ENCODE peak calls at places on chromosomes 2 and 18, in six cellular contexts. O, X, J, N, Z and S are unnamed samples.

GRCh38 chr2:69190743-69191425 is 177.9 kb downstream of the ANTXR1 start:
- DNase-seq in Z (no peak), J (no peak), N (no peak), X (no peak), O (no peak), S (no peak)

GRCh38 chr18:51170689-51171088 is 26.8 kb downstream of the MEX3C start:
- DNase-seq in Z (no peak), N (no peak), X (no peak), O (no peak), J (no peak), S (no peak)

GRCh38 chr2:127650785-127651380 is 4.9 kb downstream of the GPR17 start:
- DNase-seq in O (peak), J (no peak), Z (no peak), N (no peak), X (no peak), S (no peak)

GRCh38 chr18:48075707-48076093 is 145.2 kb upstream of the SMAD2 start:
- DNase-seq in J (no peak), N (no peak), X (no peak), Z (no peak), O (no peak), S (no peak)

GRCh38 chr18:79863161-79863945 is 65.6 kb downstream of the KCNG2 start:
- DNase-seq in O (peak), N (no peak), X (no peak), J (no peak), Z (no peak), S (no peak)

GRCh38 chr18:24322594-24323136 is 75.0 kb downstream of the OSBPL1A start:
- DNase-seq in O (no peak), N (no peak), X (peak), J (no peak), Z (no peak), S (peak)

GRCh38 chr2:181517685-181518301 is 60.6 kb downstream of the ITGA4 start:
- DNase-seq in N (no peak), Z (no peak), J (peak), O (no peak), X (no peak), S (no peak)

GRCh38 chr2:200379481-200380120 is 73.1 kb downstream of the SPATS2L start:
- DNase-seq in J (no peak), N (no peak), Z (no peak), X (no peak), O (no peak), S (no peak)

GRCh38 chr2:188811522-188811921 is 162.7 kb upstream of the COL3A1 start:
- DNase-seq in Z (no peak), X (peak), N (no peak), O (no peak), J (no peak), S (peak)

GRCh38 chr18:32156855-32157254 is 33.0 kb upstream of the MEP1B start:
- DNase-seq in J (no peak), O (no peak), Z (no peak), X (no peak), N (no peak), S (no peak)

GRCh38 chr2:208872591-208872990 is 466.0 kb downstream of the PTH2R start:
- DNase-seq in O (no peak), X (no peak), Z (no peak), N (no peak), J (no peak), S (peak)

GRCh38 chr2:133097666-133098065 is 427.7 kb upstream of the LYPD1 start:
- DNase-seq in Z (no peak), O (no peak), X (no peak), N (no peak), J (no peak), S (peak)

GRCh38 chr18:8706545-8706980 is 1.2 kb downstream of the MTCL1 start:
- DNase-seq in Z (no peak), N (no peak), O (peak), J (no peak), X (no peak), S (no peak)

GRCh38 chr2:240465268-240465764 is 29.9 kb downstream of the GPC1 start:
- DNase-seq in X (no peak), J (no peak), N (no peak), O (peak), Z (no peak), S (no peak)

GRCh38 chr2:217785544-217786045 is 217.2 kb downstream of the TNS1 start:
- DNase-seq in X (peak), O (peak), Z (peak), J (peak), N (peak), S (peak)

GRCh38 chr18:3538954-3539617 is 89.1 kb downstream of the TGIF1 start:
- DNase-seq in Z (no peak), J (no peak), X (no peak), N (no peak), O (no peak), S (no peak)

GRCh38 chr2:28469304-28469703 is 26.6 kb upstream of the PLB1 start:
- DNase-seq in X (peak), Z (no peak), J (no peak), O (no peak), N (no peak), S (no peak)